ENCODE peak calls at places on chromosome 5, in five cellular contexts. I is psoas muscle, F is left ventricle myocardium inferior, R is ovary, Z is heart right ventricle. J is an unnamed sample. For H3K4me1, the result is how much of the 10 kb centered on the place peaks cover.

GRCh38 chr5:20028506-20028905 is 40.5 kb upstream of the CDH18 start:
- DNase-seq in I (no peak), R (no peak), F (no peak), Z (no peak), J (peak)

GRCh38 chr5:88885043-88885442 is 2.1 kb upstream of the MEF2C start:
- DNase-seq in Z (no peak), F (no peak), R (no peak), I (no peak), J (no peak)

GRCh38 chr5:81971086-81971693 is 633 bp upstream of the ATG10 start:
- DNase-seq in F (no peak), I (no peak), R (no peak), Z (no peak), J (peak)

GRCh38 chr5:124859027-124859426 is 112.6 kb upstream of the ZNF608 start:
- DNase-seq in I (peak), R (no peak), F (no peak), Z (no peak), J (no peak)

GRCh38 chr5:1519631-1520141 is 4.1 kb downstream of the LPCAT1 start:
- DNase-seq in Z (no peak), I (peak), F (no peak), R (peak), J (no peak)

GRCh38 chr5:92634883-92635282 is 946.1 kb downstream of the NR2F1-AS1 start:
- DNase-seq in I (no peak), F (no peak), R (no peak), Z (no peak), J (peak)

GRCh38 chr5:151086905-151087360 is 6.1 kb upstream of the TNIP1 start:
- DNase-seq in F (no peak), R (no peak), I (no peak), Z (no peak), J (no peak)

GRCh38 chr5:137734962-137735530 is 843 bp downstream of the KLHL3 start:
- DNase-seq in R (peak), I (no peak), F (peak), Z (peak), J (peak)

GRCh38 chr5:134420326-134420725 is 8.6 kb upstream of the CDKN2AIPNL start:
- DNase-seq in F (no peak), R (no peak), I (no peak), Z (no peak), J (no peak)

GRCh38 chr5:166251786-166252185 is 2039.7 kb upstream of the WWC1 start:
- DNase-seq in R (no peak), I (no peak), Z (no peak), F (no peak), J (no peak)

GRCh38 chr5:1443145-1443543 is 2.1 kb downstream of the SLC6A3 start:
- DNase-seq in F (no peak), R (no peak), Z (no peak), I (no peak), J (no peak)

GRCh38 chr5:157167219-157167621 is 1.2 kb upstream of the GARIN3 start:
- DNase-seq in I (no peak), F (no peak), R (no peak), Z (no peak), J (peak)

GRCh38 chr5:173645437-173645807 is 29.0 kb upstream of the BOD1 start:
- DNase-seq in R (no peak), Z (no peak), I (no peak), F (no peak), J (peak)

GRCh38 chr5:179147991-179148702 is 88.0 kb downstream of the ZNF354C start:
- DNase-seq in F (peak), Z (peak), I (peak), R (no peak), J (no peak)

GRCh38 chr5:170278611-170279500 is 18.7 kb downstream of the LCP2 start:
- DNase-seq in I (peak), F (peak), R (no peak), Z (peak), J (peak)

GRCh38 chr5:149956685-149957084 is 3.9 kb upstream of the SLC26A2 start:
- DNase-seq in R (no peak), F (no peak), I (no peak), Z (no peak), J (no peak)

DNA sequence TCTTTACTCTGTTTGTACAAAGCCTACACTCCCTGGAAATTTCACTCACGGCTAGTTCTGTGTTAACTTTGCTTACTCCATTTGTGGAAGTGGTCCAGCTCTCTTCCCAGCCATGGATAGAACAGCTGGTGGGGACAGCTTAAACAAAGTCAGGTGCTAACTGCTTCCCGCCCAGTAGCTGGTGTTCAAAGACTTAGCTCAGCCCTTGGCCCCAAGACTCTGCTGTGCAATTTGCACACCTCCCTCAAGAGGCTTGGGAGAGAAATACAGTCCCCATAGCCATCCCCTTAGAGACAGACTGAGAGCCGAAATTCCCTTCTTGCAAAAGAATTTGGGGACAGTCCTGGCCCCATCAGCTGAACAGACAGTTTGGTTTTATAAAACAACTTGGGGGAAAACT is 73.8 kb upstream of the RAI14 start:
- DNase-seq in Z (no peak), R (no peak), I (no peak), F (no peak), J (no peak)
- TF ChIP-seq CTCF in Z (no peak), R (no peak), I (no peak), F (no peak), J (no peak)

GRCh38 chr5:113117543-113118110 is 141.0 kb downstream of the DCP2 start:
- DNase-seq in F (no peak), Z (no peak), I (no peak), R (no peak), J (no peak)
- H3K4me1 ChIP-seq in F (half or more), Z (half or more), I (under half), R (under half), J (under half)

GRCh38 chr5:140243855-140244254 is 59.0 kb downstream of the PFDN1 start:
- DNase-seq in I (no peak), Z (no peak), F (no peak), R (no peak), J (no peak)
- TF ChIP-seq CTCF in I (no peak), Z (no peak), F (no peak), R (no peak), J (no peak)

GRCh38 chr5:133332732-133333024 is 279.7 kb downstream of the FSTL4 start:
- DNase-seq in F (no peak), I (no peak), Z (no peak), R (no peak), J (no peak)
- H3K4me1 ChIP-seq in F (under half), I (under half), Z (under half), R (under half), J (under half)

DNA sequence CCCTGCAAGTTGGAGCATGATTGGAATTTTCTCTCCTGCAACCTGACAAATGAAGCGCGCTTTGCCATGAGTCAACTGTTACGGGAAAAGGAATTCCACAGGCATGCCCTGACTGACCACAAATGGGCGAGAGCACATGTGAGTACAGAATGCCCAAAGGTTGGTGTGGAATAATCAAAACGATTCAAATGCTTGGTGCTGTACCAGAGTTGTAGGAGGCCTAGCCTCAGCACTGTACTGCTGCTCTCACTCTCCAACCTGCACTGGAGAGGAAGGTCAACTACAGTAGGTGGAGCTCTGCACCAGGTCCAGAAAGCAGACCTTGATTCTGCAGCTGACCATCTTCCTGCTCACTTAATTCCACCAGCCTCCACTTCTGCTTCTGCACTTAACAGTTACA is 406.9 kb upstream of the ACTBL2 start:
- DNase-seq in Z (no peak), I (no peak), F (no peak), R (no peak), J (peak)
- TF ChIP-seq CTCF in Z (peak), I (peak), F (peak), R (no peak), J (peak)

DNA sequence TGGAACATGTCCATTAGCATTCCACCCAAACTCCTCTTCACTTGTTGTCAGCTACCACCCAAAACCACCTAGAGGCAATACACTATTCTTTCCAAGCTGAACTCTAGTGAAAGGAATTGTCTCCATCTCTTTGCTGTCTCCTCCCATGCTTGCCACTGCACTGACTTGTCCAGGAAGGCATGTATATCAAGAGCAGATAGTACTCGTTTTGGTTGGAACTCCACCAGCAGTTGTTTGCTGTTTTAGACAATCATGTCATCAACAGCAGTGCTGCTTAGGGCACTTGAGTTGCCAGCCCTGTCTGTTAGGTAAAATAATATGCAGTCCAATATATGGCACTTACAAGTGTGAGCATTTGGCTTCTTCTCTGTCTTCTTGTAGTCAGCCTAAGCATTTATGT is 80.0 kb upstream of the SAP30L start:
- DNase-seq in R (no peak), F (no peak), Z (no peak), I (no peak), J (peak)
- H3K4me1 ChIP-seq in R (under half), F (half or more), Z (half or more), I (under half), J (under half)

DNA sequence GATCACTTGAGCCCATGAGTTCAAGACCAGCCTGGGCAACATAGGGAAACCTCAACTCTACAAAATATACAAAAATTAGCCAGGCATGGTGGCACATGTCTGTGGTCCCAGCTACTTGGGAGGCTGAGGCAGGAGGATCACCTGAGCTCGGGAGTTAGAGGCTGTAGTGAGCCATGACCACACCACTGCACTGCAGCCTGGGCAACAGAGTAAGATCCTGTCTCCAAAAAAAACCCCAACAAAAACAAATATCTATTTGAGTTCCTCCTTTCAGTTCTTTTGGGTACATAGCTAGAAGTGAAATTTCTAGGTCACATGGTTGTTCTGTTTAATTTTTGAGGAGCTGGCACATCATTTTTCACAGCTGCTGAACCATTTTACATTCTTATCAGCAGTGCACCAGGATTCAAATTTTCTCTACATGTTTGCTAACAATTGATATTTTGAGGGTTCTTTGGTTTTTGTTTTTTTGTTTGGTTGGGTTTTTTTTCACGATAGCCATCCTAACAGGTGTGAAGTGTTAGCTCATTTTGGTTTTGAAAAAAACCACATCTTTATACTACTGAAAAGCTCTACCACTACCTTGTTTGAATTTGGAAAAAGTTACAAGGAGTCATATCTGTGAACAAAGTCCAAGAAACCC is 176.9 kb upstream of the SLC12A2 start:
- DNase-seq in R (no peak), F (no peak), I (no peak), Z (no peak), J (no peak)
- TF ChIP-seq CTCF in R (no peak), F (no peak), I (no peak), Z (no peak), J (no peak)

DNA sequence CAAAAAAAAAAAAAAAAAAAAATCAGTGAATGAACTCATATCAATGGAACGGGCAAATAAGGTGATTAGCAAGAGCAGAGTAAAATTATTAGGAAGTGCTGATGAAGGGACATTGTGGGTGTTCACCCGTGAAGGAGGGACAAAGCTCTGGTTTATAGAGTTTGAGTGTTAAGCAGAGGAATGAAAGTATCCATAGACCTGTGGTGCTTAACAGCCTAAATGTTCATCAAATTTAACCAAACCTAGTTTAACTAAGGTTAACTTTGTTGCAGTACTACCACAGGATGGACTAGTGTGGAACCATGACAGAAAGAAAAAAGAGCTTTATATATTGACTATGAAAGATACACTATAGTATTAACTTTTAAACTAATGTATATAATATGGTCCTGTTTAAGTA is 44.1 kb upstream of the TNFAIP8 start:
- DNase-seq in I (no peak), Z (no peak), R (no peak), F (no peak), J (no peak)
- H3K4me1 ChIP-seq in I (under half), Z (under half), R (under half), F (under half), J (under half)

GRCh38 chr5:146565764-146566163 is 49.8 kb upstream of the GPR151 start:
- DNase-seq in Z (no peak), R (no peak), F (no peak), I (no peak), J (peak)
- TF ChIP-seq CTCF in Z (peak), R (no peak), F (peak), I (peak), J (peak)

DNA sequence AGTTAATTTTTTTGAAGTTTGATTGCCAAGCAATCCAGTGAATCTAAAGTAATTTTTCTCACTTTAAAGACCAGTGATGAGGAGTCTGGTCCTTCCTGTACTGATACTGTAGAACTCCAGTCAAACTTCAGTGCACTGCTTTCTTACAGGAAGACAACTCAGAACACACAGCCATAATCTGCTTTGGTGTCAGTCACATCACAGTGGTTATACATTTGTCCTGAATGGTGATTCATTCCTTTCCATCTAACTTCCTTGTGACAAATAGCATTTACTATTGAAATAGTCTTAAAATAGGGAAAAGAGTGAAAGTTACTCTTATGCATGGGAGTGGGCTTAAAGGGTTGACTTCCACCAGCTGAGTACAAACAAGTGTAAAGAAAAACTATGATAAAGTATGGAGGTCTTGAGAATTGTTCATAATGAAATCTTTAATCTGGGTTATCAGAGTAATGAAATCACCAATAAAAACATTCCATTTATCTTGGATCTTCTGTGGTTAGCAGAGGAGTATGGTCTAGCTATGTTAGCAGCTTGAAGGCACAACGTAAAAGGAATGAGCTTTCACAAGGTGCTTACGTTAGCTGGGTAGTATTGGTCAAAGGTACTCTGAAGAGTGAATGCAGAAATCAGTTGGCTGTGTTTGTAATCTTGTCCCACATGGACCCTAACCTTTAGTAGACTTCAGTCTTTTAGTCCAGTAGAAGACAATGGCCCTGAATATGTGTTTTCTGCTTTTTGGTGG is 41.5 kb downstream of the DCP2 start:
- DNase-seq in R (no peak), F (no peak), I (no peak), Z (no peak), J (no peak)
- H3K4me1 ChIP-seq in R (under half), F (under half), I (under half), Z (under half), J (under half)